ENCODE peak calls at places on chromosomes 11 and 22, in seven cellular contexts. U is SJSA1, G is vagina, B is ovary, W is left ventricle myocardium inferior, N is brain microvascular endothelial cell, J is lower lobe of right lung. T is an unnamed sample. For H3K27me3, the result is how much of the 10 kb centered on the place peaks cover.

GRCh38 chr22:18032455-18033101 is 8.2 kb upstream of the MICAL3 start:
- DNase-seq in J (no peak), W (no peak), G (no peak), B (no peak), U (peak), N (peak), T (no peak)

GRCh38 chr22:31085493-31085824 is 4.3 kb downstream of the SMTN start:
- DNase-seq in B (no peak), N (no peak), W (peak), U (no peak), G (no peak), J (no peak), T (peak)

GRCh38 chr11:99311870-99312269 is 291.1 kb downstream of the CNTN5 start:
- DNase-seq in B (no peak), J (no peak), U (no peak), N (no peak), G (no peak), W (no peak), T (no peak)

GRCh38 chr22:41940853-41941765 is 5.8 kb downstream of the CENPM start:
- DNase-seq in B (peak), G (no peak), N (peak), U (peak), W (peak), J (peak), T (peak)

GRCh38 chr11:87173185-87174039 is 135.7 kb downstream of the TMEM135 start:
- DNase-seq in B (no peak), W (no peak), U (peak), J (no peak), G (no peak), N (peak), T (peak)

GRCh38 chr22:38872831-38873248 is 824 bp upstream of the CBX6 start:
- DNase-seq in G (peak), B (peak), J (peak), W (peak), N (no peak), U (no peak), T (no peak)

GRCh38 chr11:74720596-74721478 is 10.4 kb downstream of the CHRDL2 start:
- DNase-seq in G (peak), B (peak), U (no peak), N (no peak), W (peak), J (peak), T (no peak)

GRCh38 chr11:64023731-64024710 is 11.7 kb upstream of the FLRT1 start:
- DNase-seq in B (no peak), J (no peak), G (no peak), U (no peak), W (no peak), N (no peak), T (no peak)

GRCh38 chr11:67022961-67023956 is at the start of gene SYT12:
- DNase-seq in B (no peak), G (no peak), U (no peak), W (no peak), J (no peak), N (no peak), T (no peak)

GRCh38 chr11:101321222-101321621 is 191.6 kb upstream of the PGR start:
- DNase-seq in B (no peak), W (no peak), U (no peak), J (peak), G (no peak), N (no peak), T (no peak)

GRCh38 chr11:94574193-94574961 is 7.2 kb downstream of the PIWIL4 start:
- DNase-seq in N (peak), U (no peak), G (no peak), W (no peak), J (peak), B (peak), T (no peak)

GRCh38 chr22:19875531-19876313 is 21.0 kb upstream of the GNB1L start:
- DNase-seq in W (peak), J (peak), B (peak), U (no peak), G (no peak), N (peak), T (no peak)

GRCh38 chr11:87352759-87353707 is 315.3 kb downstream of the TMEM135 start:
- DNase-seq in W (peak), N (peak), B (peak), J (peak), U (peak), G (peak), T (peak)

GRCh38 chr11:120229451-120230424 is 10.2 kb upstream of the POU2F3 start:
- DNase-seq in W (no peak), G (no peak), N (no peak), J (no peak), U (no peak), B (no peak), T (peak)

GRCh38 chr11:57205046-57205671 is 23.4 kb downstream of the LRRC55 start:
- DNase-seq in W (no peak), N (peak), B (no peak), J (no peak), G (no peak), U (peak), T (no peak)

GRCh38 chr11:121842186-121842585 is 273.8 kb downstream of the BLID start:
- DNase-seq in J (no peak), W (no peak), G (no peak), U (no peak), N (no peak), B (no peak), T (peak)

GRCh38 chr11:120169981-120170698 is 32.2 kb upstream of the TRIM29 start:
- DNase-seq in G (no peak), J (no peak), W (no peak), N (no peak), U (no peak), B (peak), T (no peak)

GRCh38 chr11:40293655-40294342 is 1165.7 kb downstream of the LRRC4C start:
- DNase-seq in G (peak), W (peak), U (peak), B (peak), N (peak), J (peak), T (peak)

GRCh38 chr11:103536335-103536722 is 427.1 kb downstream of the DYNC2H1 start:
- DNase-seq in G (no peak), J (no peak), B (no peak), W (no peak), N (no peak), U (no peak), T (no peak)

GRCh38 chr22:49866134-49866533 is 12.5 kb downstream of the ZBED4 start:
- DNase-seq in B (no peak), N (no peak), W (no peak), G (no peak), U (no peak), J (no peak), T (no peak)

GRCh38 chr11:9103542-9104276 is 12.3 kb upstream of the SCUBE2 start:
- DNase-seq in W (no peak), G (no peak), U (no peak), J (no peak), B (no peak), N (no peak), T (no peak)

GRCh38 chr11:20601221-20601914 is 2.0 kb downstream of the SLC6A5 start:
- DNase-seq in J (no peak), W (no peak), U (no peak), B (no peak), G (no peak), N (no peak), T (no peak)

GRCh38 chr11:20598487-20598886 is 921 bp upstream of the SLC6A5 start:
- DNase-seq in G (no peak), B (no peak), J (no peak), W (no peak), N (no peak), U (no peak), T (no peak)

GRCh38 chr11:20597924-20598484 is 1.4 kb upstream of the SLC6A5 start:
- DNase-seq in W (no peak), J (no peak), B (no peak), N (no peak), G (no peak), U (no peak), T (no peak)

GRCh38 chr11:20597137-20597923 is 2.1 kb upstream of the SLC6A5 start:
- DNase-seq in U (no peak), B (no peak), J (no peak), G (no peak), W (no peak), N (no peak), T (no peak)

GRCh38 chr11:20599424-20600346 is at the start of gene SLC6A5:
- DNase-seq in G (no peak), W (peak), U (no peak), N (peak), B (no peak), J (no peak), T (peak)
- H3K27me3 ChIP-seq in G (under half), W (half or more), U (half or more), N (half or more), B (under half), J (half or more), T (under half)

DNA sequence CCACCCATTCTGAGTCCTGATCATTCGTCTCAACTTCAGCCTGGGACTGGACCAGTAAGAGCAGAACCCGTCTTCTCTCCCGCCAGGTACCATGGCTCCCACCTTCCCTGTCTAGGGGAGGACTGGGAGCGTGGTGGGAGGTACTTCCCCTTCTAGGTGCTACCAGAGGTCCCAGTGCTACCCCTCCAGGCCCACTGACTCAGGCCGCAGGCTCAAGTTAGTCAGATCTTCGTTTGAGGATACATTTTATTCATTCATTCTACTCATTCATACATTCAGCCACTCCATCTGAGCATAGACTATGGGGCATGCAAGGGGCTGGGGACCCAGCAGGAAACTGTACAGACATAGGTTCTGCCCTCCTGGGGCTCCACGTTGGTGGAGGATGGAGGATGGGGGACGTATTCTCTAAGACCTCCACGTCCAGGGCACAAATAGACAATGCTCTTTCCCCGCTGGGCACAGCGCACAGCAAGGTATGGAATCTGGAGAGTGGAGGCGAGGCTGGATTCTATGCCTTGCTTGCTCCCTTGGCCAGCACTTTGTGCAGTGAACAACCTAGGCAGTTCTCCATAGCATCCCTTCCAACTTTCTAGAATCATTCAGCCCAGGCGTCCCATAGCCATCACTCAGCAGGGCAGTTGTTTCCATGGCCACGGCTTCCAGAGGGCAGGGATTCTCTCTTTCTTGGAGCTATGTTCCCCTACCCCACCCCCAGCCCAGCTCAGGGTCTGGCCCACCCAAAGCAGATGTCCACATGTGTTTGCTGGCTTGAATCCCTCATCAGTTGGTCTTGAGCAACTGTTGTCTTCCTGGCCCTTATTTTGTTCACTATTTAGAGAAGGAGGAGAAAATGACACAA is 1.1 kb upstream of the RAB3IL1 start:
- DNase-seq in G (peak), W (peak), N (no peak), B (peak), U (no peak), J (no peak), T (no peak)
- H3K27me3 ChIP-seq in G (under half), W (under half), N (under half), B (under half), U (under half), J (under half), T (under half)

GRCh38 chr11:117929568-117930207 is 486 bp upstream of the TMPRSS13 start:
- DNase-seq in N (no peak), B (no peak), U (no peak), G (no peak), W (no peak), J (peak), T (no peak)

GRCh38 chr11:117931331-117931950 is 2.2 kb upstream of the TMPRSS13 start:
- DNase-seq in J (peak), U (no peak), W (no peak), N (no peak), G (no peak), B (peak), T (no peak)

GRCh38 chr11:117931971-117932370 is 2.8 kb upstream of the TMPRSS13 start:
- DNase-seq in B (peak), J (peak), N (no peak), U (no peak), W (no peak), G (no peak), T (no peak)

GRCh38 chr11:117930208-117930570 is 987 bp upstream of the TMPRSS13 start:
- DNase-seq in J (peak), N (no peak), B (no peak), W (no peak), G (no peak), U (no peak), T (no peak)

GRCh38 chr11:117930668-117931330 is 1.6 kb upstream of the TMPRSS13 start:
- DNase-seq in W (no peak), J (peak), B (no peak), N (no peak), G (no peak), U (no peak), T (no peak)
- H3K27me3 ChIP-seq in W (under half), J (under half), B (under half), N (under half), G (under half), U (under half), T (under half)

DNA sequence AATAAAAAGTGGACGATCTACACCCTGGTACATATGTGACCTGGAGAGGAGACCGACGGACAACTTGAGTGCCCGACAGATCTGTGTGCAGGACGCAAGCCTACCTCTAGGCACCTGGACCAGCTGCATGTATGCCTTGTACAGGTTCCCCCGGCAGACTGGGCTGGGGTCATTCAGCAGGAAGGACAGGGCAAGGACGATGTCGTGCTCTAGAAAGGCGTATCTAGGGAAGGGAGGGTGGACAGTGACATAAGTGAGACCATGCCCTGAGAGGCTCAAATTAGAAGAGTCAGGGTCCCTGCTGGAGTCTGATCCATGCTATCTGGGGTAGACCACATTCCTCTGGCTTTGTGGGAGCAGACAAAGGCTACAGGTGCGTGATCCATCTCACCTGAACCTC is 7.9 kb downstream of the RSPH14 start:
- DNase-seq in U (no peak), B (no peak), N (no peak), G (no peak), J (no peak), W (no peak), T (no peak)
- H3K27me3 ChIP-seq in U (under half), B (under half), N (under half), G (under half), J (under half), W (under half), T (under half)

GRCh38 chr22:37105154-37105553 is 4.4 kb downstream of the TMPRSS6 start:
- DNase-seq in W (no peak), J (no peak), B (no peak), N (no peak), G (no peak), U (no peak), T (no peak)
- H3K27me3 ChIP-seq in W (half or more), J (under half), B (under half), N (under half), G (under half), U (under half), T (under half)